ENCODE peak calls at places on chromosomes 4 and X, in eight cellular contexts. One of them, this sample, is unnamed.

GRCh38 chrX:20361081-20361889 is 94.6 kb upstream of the RPS6KA3 start:
- DNase-seq in stomach: no peak
- DNase-seq in colonic mucosa: no peak
- DNase-seq in A549: peak; percentile 53
- DNase-seq in B cell: no peak
- DNase-seq in psoas muscle: peak; percentile 57
- DNase-seq in fibroblast of pulmonary artery: peak; percentile 71
- DNase-seq in transverse colon: no peak
- DNase-seq in this sample: no peak

GRCh38 chr4:151165205-151166000 is 66.0 kb downstream of the RPS3A start:
- DNase-seq in stomach: no peak
- DNase-seq in transverse colon: no peak
- DNase-seq in B cell: no peak
- DNase-seq in colonic mucosa: no peak
- DNase-seq in A549: no peak
- DNase-seq in fibroblast of pulmonary artery: no peak
- DNase-seq in psoas muscle: no peak
- DNase-seq in this sample: no peak

GRCh38 chr4:174423257-174423944 is 98.9 kb downstream of the HPGD start:
- DNase-seq in colonic mucosa: peak; percentile 25
- DNase-seq in A549: peak; percentile 86
- DNase-seq in B cell: peak; percentile 18
- DNase-seq in psoas muscle: no peak
- DNase-seq in stomach: peak; percentile 54
- DNase-seq in transverse colon: no peak
- DNase-seq in fibroblast of pulmonary artery: peak; percentile 79
- DNase-seq in this sample: peak; percentile 50

GRCh38 chrX:17703201-17703600 is 34.1 kb upstream of the SCML1 start:
- DNase-seq in transverse colon: no peak
- DNase-seq in psoas muscle: no peak
- DNase-seq in B cell: no peak
- DNase-seq in A549: peak; percentile 8
- DNase-seq in colonic mucosa: no peak
- DNase-seq in fibroblast of pulmonary artery: no peak
- DNase-seq in stomach: no peak
- DNase-seq in this sample: no peak

GRCh38 chr4:41258783-41259182 is 2.1 kb downstream of the UCHL1 start:
- DNase-seq in transverse colon: no peak
- DNase-seq in colonic mucosa: no peak
- DNase-seq in stomach: no peak
- DNase-seq in B cell: no peak
- DNase-seq in psoas muscle: no peak
- DNase-seq in fibroblast of pulmonary artery: peak; percentile 73
- DNase-seq in A549: peak; percentile 70
- DNase-seq in this sample: no peak

GRCh38 chr4:121253961-121254360 is 89.8 kb upstream of the TNIP3 start:
- DNase-seq in transverse colon: peak; percentile 18
- DNase-seq in fibroblast of pulmonary artery: no peak
- DNase-seq in psoas muscle: no peak
- DNase-seq in stomach: no peak
- DNase-seq in colonic mucosa: no peak
- DNase-seq in B cell: no peak
- DNase-seq in A549: no peak
- DNase-seq in this sample: no peak

GRCh38 chr4:176001171-176002006 is 64.3 kb upstream of the WDR17 start:
- DNase-seq in fibroblast of pulmonary artery: peak; percentile 20
- DNase-seq in colonic mucosa: peak; percentile 20
- DNase-seq in transverse colon: peak; percentile 31
- DNase-seq in psoas muscle: peak; percentile 48
- DNase-seq in A549: peak; percentile 8
- DNase-seq in stomach: no peak
- DNase-seq in B cell: peak; percentile 14
- DNase-seq in this sample: peak; percentile 31

GRCh38 chr4:87011340-87012034 is 76.7 kb downstream of the AFF1 start:
- DNase-seq in B cell: no peak
- DNase-seq in A549: peak; percentile 80
- DNase-seq in colonic mucosa: peak; percentile 45
- DNase-seq in psoas muscle: no peak
- DNase-seq in fibroblast of pulmonary artery: peak; percentile 92
- DNase-seq in transverse colon: no peak
- DNase-seq in stomach: no peak
- DNase-seq in this sample: no peak

GRCh38 chrX:155534800-155535199 is 76.4 kb upstream of the F8A3 start:
- DNase-seq in fibroblast of pulmonary artery: peak; percentile 0
- DNase-seq in A549: peak; percentile 3
- DNase-seq in stomach: no peak
- DNase-seq in psoas muscle: no peak
- DNase-seq in B cell: no peak
- DNase-seq in transverse colon: no peak
- DNase-seq in colonic mucosa: no peak
- DNase-seq in this sample: no peak

GRCh38 chr4:118034061-118034785 is at the start of gene NDST3:
- DNase-seq in stomach: peak; percentile 78
- DNase-seq in fibroblast of pulmonary artery: peak; percentile 42
- DNase-seq in transverse colon: peak; percentile 39
- DNase-seq in A549: peak; percentile 75
- DNase-seq in B cell: no peak
- DNase-seq in colonic mucosa: peak; percentile 26
- DNase-seq in psoas muscle: peak; percentile 32
- DNase-seq in this sample: peak; percentile 18

GRCh38 chr4:16676247-16676646 is 222.2 kb downstream of the LDB2 start:
- DNase-seq in psoas muscle: no peak
- DNase-seq in stomach: no peak
- DNase-seq in fibroblast of pulmonary artery: no peak
- DNase-seq in colonic mucosa: no peak
- DNase-seq in A549: no peak
- DNase-seq in B cell: no peak
- DNase-seq in transverse colon: no peak
- DNase-seq in this sample: no peak

GRCh38 chr4:54322817-54323417 is 93.8 kb downstream of the PDGFRA start:
- DNase-seq in colonic mucosa: peak; percentile 70
- DNase-seq in fibroblast of pulmonary artery: peak; percentile 73
- DNase-seq in B cell: peak; percentile 58
- DNase-seq in psoas muscle: peak; percentile 59
- DNase-seq in A549: peak; percentile 55
- DNase-seq in transverse colon: peak; percentile 67
- DNase-seq in stomach: peak; percentile 81
- DNase-seq in this sample: peak; percentile 40

GRCh38 chr4:142563682-142564291 is 282.3 kb downstream of the INPP4B start:
- DNase-seq in A549: peak; percentile 8
- DNase-seq in stomach: no peak
- DNase-seq in transverse colon: no peak
- DNase-seq in fibroblast of pulmonary artery: peak; percentile 7
- DNase-seq in psoas muscle: no peak
- DNase-seq in colonic mucosa: no peak
- DNase-seq in B cell: no peak
- DNase-seq in this sample: no peak

GRCh38 chrX:12970691-12971202 is 4.2 kb upstream of the TMSB4X start:
- DNase-seq in transverse colon: no peak
- DNase-seq in colonic mucosa: no peak
- DNase-seq in B cell: peak; percentile 62
- DNase-seq in stomach: no peak
- DNase-seq in A549: no peak
- DNase-seq in psoas muscle: no peak
- DNase-seq in fibroblast of pulmonary artery: peak; percentile 82
- DNase-seq in this sample: peak; percentile 39

GRCh38 chr4:81472249-81473085 is 760 bp upstream of the RASGEF1B start:
- DNase-seq in transverse colon: peak; percentile 57
- DNase-seq in B cell: no peak
- DNase-seq in stomach: peak; percentile 35
- DNase-seq in psoas muscle: no peak
- DNase-seq in colonic mucosa: no peak
- DNase-seq in A549: peak; percentile 28
- DNase-seq in fibroblast of pulmonary artery: peak; percentile 58
- DNase-seq in this sample: no peak

GRCh38 chr4:74555231-74555630 is 110.3 kb downstream of the AREG start:
- DNase-seq in B cell: no peak
- DNase-seq in colonic mucosa: no peak
- DNase-seq in A549: peak; percentile 40
- DNase-seq in fibroblast of pulmonary artery: peak; percentile 59
- DNase-seq in psoas muscle: no peak
- DNase-seq in transverse colon: no peak
- DNase-seq in stomach: no peak
- DNase-seq in this sample: no peak

GRCh38 chr4:28799696-28800095 is 1920.5 kb upstream of the PCDH7 start:
- DNase-seq in stomach: no peak
- DNase-seq in psoas muscle: no peak
- DNase-seq in B cell: no peak
- DNase-seq in colonic mucosa: no peak
- DNase-seq in A549: no peak
- DNase-seq in fibroblast of pulmonary artery: peak; percentile 20
- DNase-seq in transverse colon: no peak
- DNase-seq in this sample: no peak

GRCh38 chr4:116122131-116122530 is 963.2 kb downstream of the TRAM1L1 start:
- DNase-seq in stomach: no peak
- DNase-seq in fibroblast of pulmonary artery: no peak
- DNase-seq in psoas muscle: no peak
- DNase-seq in colonic mucosa: no peak
- DNase-seq in transverse colon: no peak
- DNase-seq in B cell: no peak
- DNase-seq in A549: peak; percentile 7
- DNase-seq in this sample: no peak

DNA sequence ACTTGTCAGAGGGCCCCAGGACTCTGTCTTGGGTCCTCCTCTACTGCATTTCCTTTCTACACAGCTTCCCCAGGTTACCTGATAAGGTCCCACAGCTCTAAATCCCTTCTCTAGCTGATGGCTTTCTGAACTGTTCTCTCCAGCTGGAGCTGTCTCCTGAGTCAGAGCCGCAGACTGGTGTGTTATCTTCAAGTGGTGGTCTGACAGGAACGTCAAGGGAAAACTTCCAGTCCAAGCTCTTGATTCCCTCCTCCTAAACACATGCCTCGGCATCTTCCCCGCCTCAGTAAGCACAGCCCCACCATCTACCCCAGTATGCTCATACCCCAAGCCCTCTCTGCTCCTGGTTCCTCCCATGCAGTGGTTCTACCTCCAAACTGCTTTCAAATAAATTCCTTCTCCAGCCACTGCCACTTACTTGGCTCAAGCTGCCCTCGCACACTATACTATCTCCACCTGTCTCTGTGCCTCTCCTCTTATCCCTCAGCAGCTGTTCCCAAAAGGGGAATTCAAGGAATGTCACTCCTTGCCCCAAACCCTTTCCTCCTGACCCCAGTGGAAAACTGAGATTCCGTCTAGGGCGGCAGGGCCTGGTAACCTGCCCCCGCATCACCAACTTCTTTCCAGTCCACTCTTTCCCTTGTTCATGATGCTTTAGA is 17.2 kb upstream of the CENPU start:
- DNase-seq in psoas muscle: no peak
- DNase-seq in B cell: no peak
- DNase-seq in A549: no peak
- DNase-seq in stomach: no peak
- DNase-seq in colonic mucosa: no peak
- DNase-seq in transverse colon: no peak
- DNase-seq in fibroblast of pulmonary artery: peak; percentile 39
- DNase-seq in this sample: no peak
- TF ChIP-seq CTCF in psoas muscle: no peak
- TF ChIP-seq CTCF in B cell: no peak
- TF ChIP-seq CTCF in A549: no peak
- TF ChIP-seq CTCF in stomach: no peak
- TF ChIP-seq CTCF in colonic mucosa: no peak
- TF ChIP-seq CTCF in transverse colon: no peak
- TF ChIP-seq CTCF in fibroblast of pulmonary artery: no peak
- TF ChIP-seq CTCF in this sample: no peak

DNA sequence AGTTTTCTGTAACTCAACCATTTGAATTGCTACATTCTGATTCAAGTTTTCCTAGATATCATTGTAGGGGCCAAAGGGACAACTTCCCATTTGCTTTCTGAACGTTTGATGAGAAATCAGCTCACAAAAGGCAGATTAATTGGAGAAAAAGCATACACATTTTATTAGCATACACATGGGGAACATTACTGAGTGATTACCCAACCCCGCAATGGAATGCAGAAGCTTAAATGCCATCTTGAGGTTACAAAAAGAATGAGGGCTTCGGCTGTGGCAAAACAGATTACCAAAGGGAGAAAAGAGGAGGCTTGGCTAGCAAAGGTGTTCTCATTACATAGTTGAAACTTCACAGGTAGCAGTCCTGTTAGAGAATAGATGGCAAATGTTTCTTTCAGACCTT is 26.6 kb upstream of the HERC6 start:
- DNase-seq in psoas muscle: no peak
- DNase-seq in fibroblast of pulmonary artery: peak; percentile 46
- DNase-seq in transverse colon: no peak
- DNase-seq in stomach: no peak
- DNase-seq in A549: peak; percentile 2
- DNase-seq in B cell: no peak
- DNase-seq in colonic mucosa: no peak
- DNase-seq in this sample: no peak
- TF ChIP-seq CTCF in psoas muscle: no peak
- TF ChIP-seq CTCF in fibroblast of pulmonary artery: no peak
- TF ChIP-seq CTCF in transverse colon: no peak
- TF ChIP-seq CTCF in stomach: no peak
- TF ChIP-seq CTCF in A549: no peak
- TF ChIP-seq CTCF in B cell: no peak
- TF ChIP-seq CTCF in colonic mucosa: no peak
- TF ChIP-seq CTCF in this sample: no peak

DNA sequence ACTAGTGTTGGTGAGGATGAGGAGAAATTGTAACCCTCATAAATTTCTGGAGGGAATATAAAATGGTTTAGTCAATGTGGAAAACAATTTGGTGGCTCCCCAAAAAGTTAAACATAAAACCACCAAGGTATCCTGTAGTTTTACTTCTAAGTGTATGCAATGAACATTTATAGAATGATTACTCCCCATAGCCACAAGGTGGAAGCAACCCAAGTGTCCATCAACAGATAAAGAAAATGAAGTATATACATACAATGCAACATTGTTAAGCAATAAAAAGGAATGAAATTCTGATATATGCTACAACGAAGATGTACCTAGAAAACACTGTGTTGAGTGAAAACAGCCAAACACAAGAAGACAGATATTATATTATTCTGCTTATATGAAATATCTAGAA is 569.1 kb upstream of the GRID2 start:
- DNase-seq in B cell: no peak
- DNase-seq in psoas muscle: no peak
- DNase-seq in A549: no peak
- DNase-seq in stomach: no peak
- DNase-seq in transverse colon: no peak
- DNase-seq in colonic mucosa: no peak
- DNase-seq in fibroblast of pulmonary artery: peak; percentile 55
- DNase-seq in this sample: no peak
- TF ChIP-seq CTCF in B cell: no peak
- TF ChIP-seq CTCF in psoas muscle: no peak
- TF ChIP-seq CTCF in A549: no peak
- TF ChIP-seq CTCF in stomach: no peak
- TF ChIP-seq CTCF in transverse colon: peak; percentile 17
- TF ChIP-seq CTCF in colonic mucosa: peak; percentile 7
- TF ChIP-seq CTCF in fibroblast of pulmonary artery: peak; percentile 49
- TF ChIP-seq CTCF in this sample: no peak

DNA sequence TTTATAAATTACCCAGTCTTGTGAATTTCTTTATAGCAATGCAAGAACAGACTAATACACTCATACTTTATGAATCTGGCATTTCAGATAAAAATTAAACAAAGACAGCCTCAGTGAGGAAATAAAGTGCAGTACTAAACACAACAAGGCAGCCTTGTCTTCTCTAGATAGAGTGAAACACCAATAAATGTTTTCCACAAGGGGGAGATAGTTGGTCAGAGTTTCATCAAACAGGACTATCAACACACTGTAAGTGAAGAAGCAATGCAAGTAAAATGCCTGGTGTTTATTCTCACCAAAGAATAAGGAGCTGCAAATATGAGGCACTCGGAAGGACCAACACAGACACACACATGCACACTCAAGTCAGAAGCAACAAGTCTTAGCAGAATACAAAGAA is 62.8 kb downstream of the FAM9B start:
- DNase-seq in transverse colon: no peak
- DNase-seq in psoas muscle: no peak
- DNase-seq in B cell: peak; percentile 48
- DNase-seq in stomach: no peak
- DNase-seq in A549: peak; percentile 67
- DNase-seq in fibroblast of pulmonary artery: peak; percentile 75
- DNase-seq in colonic mucosa: no peak
- DNase-seq in this sample: no peak
- TF ChIP-seq CTCF in transverse colon: peak; percentile 53
- TF ChIP-seq CTCF in psoas muscle: peak; percentile 41
- TF ChIP-seq CTCF in B cell: peak; percentile 35
- TF ChIP-seq CTCF in stomach: peak; percentile 14
- TF ChIP-seq CTCF in A549: peak; percentile 52
- TF ChIP-seq CTCF in fibroblast of pulmonary artery: peak; percentile 41
- TF ChIP-seq CTCF in colonic mucosa: no peak
- TF ChIP-seq CTCF in this sample: peak; percentile 8